ENCODE peak calls at places on chromosomes 12 and 14, in four cellular contexts. Z is A549, K is K562, P is HepG2. R is an unnamed sample.

GRCh38 chr12:119695034-119695433 is 27.1 kb downstream of the PRKAB1 start:
- DNase-seq in K (peak), P (peak), Z (peak), R (peak)

GRCh38 chr12:4353785-4354208 is 25.7 kb downstream of the FGF23 start:
- DNase-seq in P (no peak), Z (peak), K (peak), R (no peak)

GRCh38 chr14:34302654-34303053 is 159.4 kb downstream of the SPTSSA start:
- DNase-seq in Z (no peak), K (no peak), P (no peak), R (no peak)

GRCh38 chr14:99229654-99230215 is 42.3 kb downstream of the BCL11B start:
- DNase-seq in K (no peak), Z (no peak), P (no peak), R (no peak)

GRCh38 chr14:30252800-30253425 is 306.0 kb upstream of the G2E3 start:
- DNase-seq in P (no peak), Z (no peak), K (no peak), R (no peak)

GRCh38 chr12:49131973-49132461 is 822 bp upstream of the TUBA1B start:
- DNase-seq in K (peak), Z (no peak), P (no peak), R (no peak)

GRCh38 chr12:30450872-30451271 is 244.8 kb downstream of the IPO8 start:
- DNase-seq in Z (no peak), P (no peak), K (peak), R (no peak)

GRCh38 chr12:116712458-116713303 is 25.2 kb downstream of the SPRING1 start:
- DNase-seq in P (no peak), K (no peak), Z (no peak), R (no peak)

GRCh38 chr14:71482701-71483100 is 449.5 kb upstream of the RGS6 start:
- DNase-seq in Z (no peak), K (no peak), P (no peak), R (no peak)

GRCh38 chr12:117192057-117192456 is 1.8 kb upstream of the FBXO21 start:
- DNase-seq in K (no peak), Z (peak), P (no peak), R (no peak)

GRCh38 chr14:80212025-80212402 is 710 bp upstream of the DIO2 start:
- DNase-seq in Z (peak), P (no peak), K (no peak), R (no peak)
- TF ChIP-seq MAFK in Z (no peak), P (no peak), K (no peak), R (no peak)

GRCh38 chr14:74347096-74347794 is 1.0 kb upstream of the VRTN start:
- DNase-seq in K (no peak), Z (no peak), P (no peak), R (peak)
- TF ChIP-seq MAX in K (no peak), Z (no peak), P (no peak), R (no peak)

GRCh38 chr12:91106283-91106682 is 5.0 kb downstream of the LUM start:
- DNase-seq in K (no peak), P (no peak), Z (no peak), R (no peak)

GRCh38 chr12:91113621-91114020 is 2.3 kb upstream of the LUM start:
- DNase-seq in Z (no peak), P (no peak), K (no peak), R (no peak)

GRCh38 chr12:91108196-91108595 is 3.1 kb downstream of the LUM start:
- DNase-seq in Z (no peak), P (no peak), K (no peak), R (no peak)

GRCh38 chr12:91109148-91109564 is 2.1 kb downstream of the LUM start:
- DNase-seq in K (peak), P (peak), Z (peak), R (peak)

GRCh38 chr12:91111366-91112321 is at the start of gene LUM:
- DNase-seq in P (no peak), K (no peak), Z (no peak), R (no peak)
- TF ChIP-seq MAFK in P (no peak), K (no peak), Z (no peak), R (no peak)

DNA sequence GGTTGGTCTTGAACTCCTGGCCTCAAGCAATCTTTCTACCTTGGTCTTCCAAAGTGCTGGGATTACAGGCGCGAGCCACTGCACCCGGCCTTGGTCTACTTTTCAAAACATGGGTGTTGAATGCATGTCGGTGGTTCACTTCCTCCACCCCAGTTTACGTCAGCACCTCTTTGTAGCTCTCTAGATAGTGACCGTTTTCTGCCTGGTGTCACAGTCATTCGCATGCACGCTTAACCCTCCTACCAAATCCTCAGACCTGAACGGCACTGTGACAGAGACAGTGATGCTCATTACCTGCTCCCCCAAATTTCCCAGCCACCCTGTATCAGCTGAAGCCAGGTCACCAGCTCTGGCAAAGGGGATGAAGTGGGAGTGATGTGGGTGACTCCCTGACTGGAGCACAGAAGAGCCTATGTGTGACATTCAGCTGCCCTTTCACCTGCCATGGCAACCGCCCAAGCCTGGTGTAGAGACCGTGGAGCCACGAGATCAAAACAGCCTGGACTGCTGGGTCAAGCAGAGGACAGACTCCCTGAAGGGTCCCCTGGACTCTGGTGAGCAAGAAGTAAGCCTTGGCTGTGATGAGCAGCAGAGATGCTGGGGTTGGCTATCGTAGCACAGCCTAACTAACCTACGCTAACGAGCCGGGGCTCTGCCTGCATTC is 66.2 kb upstream of the GPR68 start:
- DNase-seq in Z (no peak), P (no peak), K (no peak), R (no peak)
- TF ChIP-seq MAX in Z (no peak), P (no peak), K (no peak), R (no peak)

DNA sequence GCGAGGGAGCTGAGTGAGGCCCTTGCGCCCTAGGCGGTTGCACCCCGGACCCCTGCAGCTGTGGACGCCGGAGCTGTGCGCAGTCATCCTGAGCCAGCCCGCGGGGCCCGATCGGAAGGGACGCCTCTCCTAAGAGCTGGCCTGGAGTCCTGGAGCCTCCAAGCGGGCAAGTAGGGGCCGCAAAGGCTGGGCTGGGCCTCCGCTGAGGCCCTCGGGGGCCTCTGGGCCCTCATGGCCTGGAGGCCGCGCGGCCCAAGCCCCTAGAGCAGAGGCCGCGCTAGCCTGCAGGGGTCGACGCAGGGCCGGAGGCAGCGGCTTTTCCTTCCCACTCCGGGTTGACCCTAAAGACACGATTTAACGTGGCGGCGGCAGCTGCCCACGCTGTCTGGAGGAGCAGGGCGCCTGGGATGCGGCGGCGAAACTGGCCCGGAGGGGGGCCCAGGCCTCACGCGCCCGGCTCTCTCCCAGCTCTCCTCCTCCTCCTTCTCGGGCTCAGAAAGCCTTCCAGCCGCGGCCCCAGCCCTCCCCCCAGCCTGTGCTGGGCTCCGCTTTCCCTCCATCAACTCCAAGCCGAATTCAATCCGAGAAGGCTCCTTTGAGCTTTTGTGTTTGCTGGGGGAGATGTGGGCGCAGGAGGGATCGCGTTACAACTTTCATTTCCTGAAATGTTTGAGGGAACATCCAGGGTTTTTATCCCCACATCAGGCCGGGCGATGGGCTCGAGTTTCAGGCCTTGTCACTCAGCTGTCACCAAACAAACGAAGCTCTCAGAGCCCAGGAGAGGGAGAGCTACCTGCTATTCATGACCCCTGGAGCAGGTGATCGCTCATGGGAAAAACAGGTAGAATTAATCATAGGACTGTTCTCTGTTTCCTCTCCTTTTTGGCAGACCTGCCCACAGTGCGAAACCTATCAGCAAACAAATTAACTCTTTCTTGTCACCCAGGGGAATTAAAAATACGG is 11.5 kb downstream of the SIX1 start:
- DNase-seq in K (no peak), Z (no peak), P (no peak), R (peak)
- TF ChIP-seq MAFK in K (no peak), Z (no peak), P (no peak), R (no peak)